ENCODE peak calls at places on chromosomes 5 and 9, in eight cellular contexts. T is NAMALWA; H is esophagus squamous epithelium; O is NCI-H460; A is stimulated activated CD4-positive, alpha-beta T cell treated with anti-CD3 and anti-CD28 coated beads, Interleukin-12 subunit alpha, Interleukin-12 subunit beta, amount 100 ng/mL, for 24 hours; S is left cardiac atrium; E is GM03348; Q is activated CD4-positive, alpha-beta T cell treated with anti-CD3 and anti-CD28 coated beads, Interleukin-2, amount 10 ng/mL, durations not matched to agents 7 days and 5 days. W is an unnamed sample.

GRCh38 chr9:127495884-127496555 is 44.7 kb downstream of the LRSAM1 start:
- DNase-seq in T (no peak), H (no peak), O (no peak), A (no peak), S (no peak), E (no peak), Q (no peak), W (no peak)

GRCh38 chr9:135290086-135290485 is 189.5 kb upstream of the PPP1R26 start:
- DNase-seq in T (no peak), H (no peak), O (no peak), A (no peak), S (peak), E (no peak), Q (no peak), W (peak)

GRCh38 chr5:82068723-82069122 is 96.9 kb downstream of the ATG10 start:
- DNase-seq in T (peak), H (no peak), O (no peak), A (no peak), S (no peak), E (no peak), Q (no peak), W (no peak)

GRCh38 chr5:116492016-116492623 is 82.5 kb downstream of the SEMA6A start:
- DNase-seq in T (no peak), H (no peak), O (no peak), A (no peak), S (no peak), E (peak), Q (peak), W (no peak)

GRCh38 chr5:143004361-143004802 is 234.2 kb downstream of the ARHGAP26 start:
- DNase-seq in T (no peak), H (no peak), O (no peak), A (no peak), S (no peak), E (no peak), Q (no peak), W (no peak)

GRCh38 chr9:89864257-89864656 is 259.4 kb downstream of the GADD45G start:
- DNase-seq in T (no peak), H (no peak), O (no peak), A (no peak), S (no peak), E (no peak), Q (no peak), W (no peak)

GRCh38 chr5:1526681-1527131 is 2.9 kb upstream of the LPCAT1 start:
- DNase-seq in T (no peak), H (no peak), O (no peak), A (no peak), S (no peak), E (no peak), Q (no peak), W (no peak)

GRCh38 chr5:175254155-175254554 is 189.8 kb downstream of the DRD1 start:
- DNase-seq in T (no peak), H (no peak), O (no peak), A (no peak), S (no peak), E (no peak), Q (no peak), W (no peak)

GRCh38 chr5:139764250-139764791 is 31.3 kb upstream of the PSD2 start:
- DNase-seq in T (peak), H (no peak), O (no peak), A (no peak), S (no peak), E (no peak), Q (no peak), W (no peak)

GRCh38 chr5:112833971-112834370 is 27.1 kb upstream of the SRP19 start:
- DNase-seq in T (no peak), H (no peak), O (no peak), A (no peak), S (no peak), E (no peak), Q (no peak), W (no peak)

GRCh38 chr5:94043311-94043710 is 301.9 kb upstream of the POU5F2 start:
- DNase-seq in T (no peak), H (no peak), O (no peak), A (no peak), S (no peak), E (no peak), Q (no peak), W (no peak)

GRCh38 chr5:132385321-132386105 is 16.0 kb downstream of the SLC22A5 start:
- DNase-seq in T (peak), H (no peak), O (peak), A (peak), S (no peak), E (peak), Q (peak), W (peak)

GRCh38 chr5:72355706-72356299 is 35.6 kb downstream of the PTCD2 start:
- DNase-seq in T (no peak), H (no peak), O (peak), A (no peak), S (peak), E (peak), Q (no peak), W (no peak)

GRCh38 chr9:111916234-111916645 is 19.6 kb downstream of the UGCG start:
- DNase-seq in T (no peak), H (no peak), O (no peak), A (no peak), S (no peak), E (no peak), Q (no peak), W (no peak)

GRCh38 chr9:120856700-120857099 is 14.0 kb upstream of the PSMD5 start:
- DNase-seq in T (no peak), H (no peak), O (no peak), A (no peak), S (no peak), E (no peak), Q (no peak), W (no peak)

GRCh38 chr5:78771260-78772240 is 123.0 kb upstream of the LHFPL2 start:
- DNase-seq in T (peak), H (no peak), O (no peak), A (no peak), S (no peak), E (no peak), Q (no peak), W (no peak)

GRCh38 chr5:65290677-65291076 is 191.0 kb downstream of the ADAMTS6 start:
- DNase-seq in T (no peak), H (no peak), O (no peak), A (no peak), S (no peak), E (peak), Q (no peak), W (no peak)

GRCh38 chr5:776862-777711 is 7.4 kb downstream of the ZDHHC11B start:
- DNase-seq in T (no peak), H (no peak), O (no peak), A (no peak), S (no peak), E (peak), Q (no peak), W (no peak)

GRCh38 chr5:102772273-102772672 is 17.2 kb downstream of the PAM start:
- DNase-seq in T (no peak), H (no peak), O (no peak), A (no peak), S (no peak), E (no peak), Q (no peak), W (no peak)

GRCh38 chr9:102206432-102206831 is 468.0 kb upstream of the GRIN3A start:
- DNase-seq in T (no peak), H (no peak), O (no peak), A (no peak), S (no peak), E (no peak), Q (no peak), W (no peak)

GRCh38 chr9:121675381-121675780 is 23.9 kb downstream of the DAB2IP start:
- DNase-seq in T (no peak), H (no peak), O (no peak), A (no peak), S (no peak), E (no peak), Q (no peak), W (no peak)

GRCh38 chr5:143078321-143078720 is 308.1 kb downstream of the ARHGAP26 start:
- DNase-seq in T (no peak), H (no peak), O (no peak), A (no peak), S (no peak), E (peak), Q (no peak), W (no peak)

GRCh38 chr5:5018560-5018935 is 121.6 kb upstream of the ADAMTS16 start:
- DNase-seq in T (no peak), H (no peak), O (no peak), A (no peak), S (no peak), E (peak), Q (no peak), W (no peak)

GRCh38 chr9:128912270-128912853 is 8.4 kb upstream of the PHYHD1 start:
- DNase-seq in T (no peak), H (no peak), O (no peak), A (no peak), S (no peak), E (peak), Q (no peak), W (no peak)

GRCh38 chr9:136631038-136632000 is 31.4 kb upstream of the EGFL7 start:
- DNase-seq in T (peak), H (no peak), O (peak), A (peak), S (peak), E (peak), Q (peak), W (peak)

GRCh38 chr5:34656700-34657549 is 797 bp downstream of the RAI14 start:
- DNase-seq in T (no peak), H (no peak), O (no peak), A (no peak), S (peak), E (peak), Q (no peak), W (peak)

GRCh38 chr5:127492854-127493738 is 24.3 kb upstream of the PRRC1 start:
- DNase-seq in T (peak), H (no peak), O (peak), A (no peak), S (no peak), E (peak), Q (no peak), W (no peak)

GRCh38 chr5:168356592-168356991 is 65.1 kb downstream of the WWC1 start:
- DNase-seq in T (no peak), H (no peak), O (no peak), A (no peak), S (no peak), E (no peak), Q (no peak), W (no peak)

GRCh38 chr5:38921174-38921573 is 75.4 kb downstream of the OSMR start:
- DNase-seq in T (no peak), H (no peak), O (no peak), A (no peak), S (no peak), E (no peak), Q (no peak), W (no peak)

GRCh38 chr5:136005371-136005770 is 23.4 kb upstream of the TGFBI start:
- DNase-seq in T (no peak), H (no peak), O (no peak), A (no peak), S (no peak), E (no peak), Q (no peak), W (no peak)

GRCh38 chr5:91027316-91027937 is 355.7 kb downstream of the ARRDC3 start:
- DNase-seq in T (no peak), H (no peak), O (no peak), A (no peak), S (no peak), E (no peak), Q (no peak), W (no peak)

GRCh38 chr5:73693573-73694061 is 67.6 kb downstream of the ARHGEF28 start:
- DNase-seq in T (peak), H (no peak), O (peak), A (no peak), S (peak), E (peak), Q (peak), W (no peak)

GRCh38 chr9:12069366-12069765 is 623.8 kb upstream of the TYRP1 start:
- DNase-seq in T (no peak), H (no peak), O (no peak), A (no peak), S (no peak), E (no peak), Q (no peak), W (no peak)

GRCh38 chr5:152505442-152506042 is 100.5 kb upstream of the NMUR2 start:
- DNase-seq in T (peak), H (no peak), O (peak), A (peak), S (peak), E (peak), Q (peak), W (peak)

GRCh38 chr5:69007726-69008368 is 86.0 kb upstream of the SLC30A5 start:
- DNase-seq in T (peak), H (no peak), O (peak), A (peak), S (peak), E (peak), Q (peak), W (peak)

GRCh38 chr5:7837401-7837800 is 13.5 kb downstream of the CFAP90 start:
- DNase-seq in T (no peak), H (no peak), O (no peak), A (no peak), S (no peak), E (no peak), Q (no peak), W (no peak)

GRCh38 chr9:14992025-14992424 is 81.8 kb upstream of the FREM1 start:
- DNase-seq in T (peak), H (no peak), O (no peak), A (no peak), S (no peak), E (peak), Q (peak), W (no peak)

W was measured in heart right ventricle.